ENCODE peak calls at places on chromosomes 7 and 10, in ten cellular contexts. F is H1, H is GM12878, V is breast epithelium, R is HCT116, X is sigmoid colon, T is transverse colon, J is upper lobe of left lung, Q is endothelial cell of umbilical vein, C is Panc1. N is an unnamed sample.

GRCh38 chr7:151017370-151017952 is 6.8 kb downstream of the ATG9B start:
- DNase-seq in J (no peak), X (no peak), C (no peak), T (no peak), H (no peak), R (no peak), Q (no peak), V (no peak), F (no peak), N (no peak)

GRCh38 chr10:93753621-93754250 is 4.0 kb upstream of the LGI1 start:
- DNase-seq in J (no peak), T (no peak), H (no peak), V (no peak), F (no peak), C (no peak), Q (no peak), R (no peak), X (no peak), N (no peak)

GRCh38 chr7:95658676-95659075 is 62.4 kb upstream of the PDK4 start:
- DNase-seq in J (no peak), F (no peak), Q (no peak), T (peak), V (no peak), R (no peak), C (no peak), H (no peak), X (no peak), N (no peak)

GRCh38 chr10:12978885-12979284 is 22.6 kb downstream of the CCDC3 start:
- DNase-seq in C (no peak), J (no peak), H (no peak), R (no peak), V (no peak), T (no peak), Q (no peak), F (no peak), X (no peak), N (no peak)

GRCh38 chr10:47246409-47247189 is 53.4 kb upstream of the GDF10 start:
- DNase-seq in T (peak), R (no peak), Q (no peak), V (no peak), X (peak), H (no peak), J (no peak), C (no peak), F (no peak), N (peak)

GRCh38 chr7:134865001-134865845 is 85.8 kb downstream of the CALD1 start:
- DNase-seq in Q (no peak), F (no peak), C (no peak), T (no peak), H (peak), R (no peak), X (no peak), J (no peak), V (no peak), N (no peak)

GRCh38 chr10:114041166-114041565 is 2.5 kb upstream of the ADRB1 start:
- DNase-seq in H (no peak), T (no peak), X (no peak), Q (no peak), R (no peak), J (no peak), C (no peak), F (no peak), V (no peak), N (no peak)

GRCh38 chr10:30431435-30431911 is 2.5 kb upstream of the MAP3K8 start:
- DNase-seq in Q (no peak), F (no peak), J (peak), X (no peak), T (peak), R (no peak), V (no peak), C (no peak), H (no peak), N (peak)

GRCh38 chr7:39826166-39826565 is 123.9 kb upstream of the CDK13 start:
- DNase-seq in F (no peak), X (no peak), J (no peak), H (no peak), R (no peak), Q (no peak), C (no peak), V (no peak), T (no peak), N (no peak)

GRCh38 chr7:111083423-111083822 is 7.5 kb upstream of the LRRN3 start:
- DNase-seq in T (no peak), C (no peak), X (no peak), V (no peak), Q (peak), R (no peak), F (no peak), H (peak), J (no peak), N (no peak)

GRCh38 chr7:5470721-5471311 is 47.2 kb upstream of the TNRC18 start:
- DNase-seq in T (no peak), X (peak), C (no peak), Q (no peak), R (no peak), J (no peak), V (no peak), H (no peak), F (no peak), N (no peak)

GRCh38 chr10:114172241-114172640 is 1.8 kb downstream of the CCDC186 start:
- DNase-seq in X (no peak), R (no peak), C (no peak), F (no peak), T (no peak), V (no peak), Q (peak), J (no peak), H (no peak), N (no peak)

GRCh38 chr10:116691079-116691398 is 51.3 kb downstream of the HSPA12A start:
- DNase-seq in T (no peak), R (no peak), J (no peak), C (no peak), H (no peak), F (no peak), V (no peak), Q (no peak), X (peak), N (no peak)

GRCh38 chr7:28144266-28144665 is 36.3 kb downstream of the JAZF1 start:
- DNase-seq in Q (peak), T (no peak), R (no peak), F (no peak), C (no peak), J (no peak), H (no peak), V (no peak), X (no peak), N (no peak)

GRCh38 chr10:44054046-44054445 is 330.9 kb downstream of the CXCL12 start:
- DNase-seq in H (no peak), V (no peak), Q (no peak), F (no peak), X (no peak), J (no peak), T (no peak), C (no peak), R (no peak), N (no peak)

GRCh38 chr7:114703677-114704076 is 218.2 kb upstream of the MDFIC start:
- DNase-seq in V (no peak), J (no peak), Q (peak), F (no peak), X (no peak), T (no peak), R (no peak), H (no peak), C (no peak), N (no peak)

GRCh38 chr10:43819464-43820225 is 171.0 kb upstream of the ZNF32 start:
- DNase-seq in Q (no peak), C (no peak), F (no peak), X (no peak), T (no peak), R (no peak), H (no peak), J (no peak), V (no peak), N (no peak)

GRCh38 chr7:136104269-136104603 is 127.1 kb upstream of the MTPN start:
- DNase-seq in V (no peak), X (no peak), T (no peak), H (no peak), F (no peak), C (no peak), R (no peak), J (no peak), Q (no peak), N (no peak)

GRCh38 chr7:135208417-135208793 is 2.9 kb downstream of the WDR91 start:
- DNase-seq in F (no peak), R (no peak), Q (no peak), T (no peak), H (no peak), X (no peak), V (no peak), C (no peak), J (no peak), N (no peak)

GRCh38 chr10:24047201-24047600 is 161.7 kb upstream of the KIAA1217 start:
- DNase-seq in J (no peak), R (no peak), X (no peak), V (no peak), C (no peak), F (no peak), Q (no peak), T (no peak), H (no peak), N (no peak)

GRCh38 chr10:124605481-124605855 is 138.7 kb downstream of the FAM53B start:
- DNase-seq in X (no peak), Q (no peak), R (no peak), C (no peak), H (no peak), F (no peak), T (no peak), J (no peak), V (no peak), N (peak)

GRCh38 chr10:72334832-72335393 is 19.8 kb downstream of the DNAJB12 start:
- DNase-seq in H (peak), Q (peak), V (peak), X (peak), F (peak), J (peak), C (no peak), R (no peak), T (peak), N (peak)

GRCh38 chr7:6271091-6271658 is 1.2 kb downstream of the CYTH3 start:
- DNase-seq in V (peak), J (peak), Q (peak), H (no peak), X (peak), T (peak), R (no peak), C (no peak), F (no peak), N (peak)

GRCh38 chr7:36286241-36286640 is 103.4 kb upstream of the ANLN start:
- DNase-seq in C (no peak), J (no peak), V (no peak), T (no peak), Q (no peak), F (no peak), X (no peak), R (no peak), H (no peak), N (no peak)

GRCh38 chr10:91643700-91644099 is 10.8 kb upstream of the PPP1R3C start:
- DNase-seq in H (no peak), C (no peak), J (no peak), X (no peak), R (no peak), V (no peak), F (peak), T (no peak), Q (no peak), N (no peak)

GRCh38 chr10:125159932-125160855 is at the start of gene CTBP2:
- DNase-seq in X (peak), T (peak), J (peak), V (peak), H (no peak), R (peak), Q (peak), C (no peak), F (peak), N (peak)

GRCh38 chr10:7817984-7818294 is 366 bp upstream of the TAF3 start:
- DNase-seq in R (no peak), F (no peak), V (no peak), Q (no peak), J (no peak), T (no peak), H (peak), C (no peak), X (no peak), N (no peak)

GRCh38 chr7:126700807-126701604 is 551.7 kb downstream of the GRM8 start:
- DNase-seq in C (peak), J (peak), Q (peak), V (no peak), R (peak), F (no peak), X (no peak), T (peak), H (peak), N (peak)

GRCh38 chr7:485188-486081 is 34.2 kb downstream of the PDGFA start:
- DNase-seq in X (peak), J (no peak), V (peak), H (no peak), T (peak), R (no peak), F (no peak), Q (no peak), C (no peak), N (peak)

GRCh38 chr7:143205560-143206293 is 16.1 kb upstream of the TAS2R40 start:
- DNase-seq in F (no peak), R (no peak), H (peak), X (peak), J (peak), Q (no peak), C (no peak), V (peak), T (peak), N (no peak)

GRCh38 chr7:13641699-13642098 is 347.8 kb downstream of the ETV1 start:
- DNase-seq in T (no peak), R (no peak), C (peak), Q (no peak), X (no peak), V (no peak), H (no peak), J (no peak), F (no peak), N (no peak)

DNA sequence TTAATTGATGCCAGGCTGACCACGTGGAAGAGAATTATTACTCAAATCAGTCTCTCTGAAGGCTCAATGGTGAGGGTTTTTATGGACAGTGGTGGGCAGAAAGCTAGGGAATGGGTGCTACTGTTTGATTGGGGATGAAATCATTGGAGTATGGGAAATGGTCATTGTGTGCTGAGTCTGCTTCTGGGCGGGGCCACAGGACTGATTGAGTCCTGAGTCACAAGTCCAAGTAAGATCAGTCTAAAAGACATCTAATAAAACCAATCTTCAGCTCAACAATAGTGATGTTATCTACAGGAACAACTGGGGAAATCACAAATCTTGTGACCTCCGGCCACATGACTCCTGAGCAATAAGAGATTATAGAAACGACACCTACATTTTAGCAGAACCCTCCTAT is 868.5 kb downstream of the SORCS3 start:
- DNase-seq in F (no peak), Q (no peak), X (no peak), V (no peak), R (no peak), J (no peak), H (no peak), C (no peak), T (no peak), N (no peak)
- TF ChIP-seq CTCF in F (no peak), Q (no peak), X (no peak), V (no peak), R (no peak), J (no peak), H (no peak), C (no peak), T (no peak), N (no peak)

DNA sequence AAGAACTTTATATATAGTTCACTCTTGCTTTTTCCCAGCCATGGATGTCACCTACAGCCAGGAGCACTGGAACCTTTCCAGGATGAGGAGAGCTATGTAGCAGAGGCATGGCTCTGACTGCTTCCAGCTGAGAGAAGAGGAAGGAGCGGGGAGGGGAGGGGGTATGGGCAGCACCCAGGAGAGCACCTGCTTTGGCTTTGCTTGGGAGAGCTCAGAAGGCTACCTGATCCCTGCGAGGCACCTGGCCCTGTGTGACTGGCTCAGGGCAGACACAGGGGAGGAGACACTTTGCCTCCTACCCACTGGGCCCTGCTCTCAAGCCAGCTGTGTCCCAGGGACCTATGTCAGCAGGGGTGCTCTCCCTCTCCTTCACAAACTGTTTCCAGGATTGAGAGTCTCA is 67.1 kb downstream of the HK1 start:
- DNase-seq in X (no peak), H (no peak), J (no peak), T (no peak), V (no peak), C (no peak), Q (no peak), F (no peak), R (no peak), N (no peak)
- TF ChIP-seq POLR2AphosphoS5 in X (no peak), H (no peak), J (no peak), T (no peak), V (no peak), C (no peak), Q (no peak), F (no peak), R (no peak), N (peak)

GRCh38 chr7:132518102-132518838 is 58.0 kb downstream of the PLXNA4 start:
- DNase-seq in H (no peak), T (no peak), X (no peak), V (no peak), F (peak), Q (peak), C (peak), R (peak), J (no peak), N (no peak)
- TF ChIP-seq CTCF in H (peak), T (peak), X (no peak), V (no peak), F (peak), Q (peak), C (peak), R (peak), J (no peak), N (no peak)

GRCh38 chr10:68107651-68108449 is 1.4 kb upstream of the MYPN start:
- DNase-seq in J (no peak), R (no peak), C (no peak), F (no peak), H (no peak), T (no peak), X (no peak), V (no peak), Q (no peak), N (no peak)

GRCh38 chr10:68105820-68106219 is 3.5 kb upstream of the MYPN start:
- DNase-seq in H (no peak), J (no peak), R (no peak), C (peak), X (no peak), V (no peak), Q (no peak), T (no peak), F (no peak), N (no peak)

GRCh38 chr10:68103867-68104255 is 5.4 kb upstream of the MYPN start:
- DNase-seq in C (no peak), T (no peak), R (no peak), F (no peak), X (no peak), J (no peak), Q (no peak), H (no peak), V (no peak), N (no peak)

GRCh38 chr10:68109312-68109711 is at the start of gene MYPN:
- DNase-seq in F (no peak), H (no peak), C (peak), V (no peak), J (no peak), X (no peak), R (no peak), T (no peak), Q (no peak), N (no peak)

GRCh38 chr10:68106656-68107055 is 2.6 kb upstream of the MYPN start:
- DNase-seq in T (no peak), Q (no peak), R (no peak), F (no peak), J (no peak), V (no peak), C (peak), H (no peak), X (no peak), N (no peak)
- TF ChIP-seq POLR2AphosphoS5 in T (no peak), Q (no peak), R (no peak), F (no peak), J (no peak), V (no peak), C (peak), H (no peak), X (no peak), N (no peak)

GRCh38 chr7:99324966-99325596 is 617 bp upstream of the ARPC1A start:
- DNase-seq in R (no peak), Q (no peak), F (no peak), H (no peak), C (no peak), V (no peak), X (no peak), T (no peak), J (no peak), N (peak)

GRCh38 chr7:99326408-99326782 is 697 bp downstream of the ARPC1A start:
- DNase-seq in V (no peak), C (no peak), H (no peak), X (no peak), Q (no peak), T (no peak), R (no peak), J (no peak), F (no peak), N (no peak)

GRCh38 chr7:99331002-99331401 is 5.3 kb downstream of the ARPC1A start:
- DNase-seq in H (no peak), F (no peak), Q (no peak), J (no peak), V (no peak), R (no peak), T (no peak), X (no peak), C (no peak), N (no peak)

GRCh38 chr7:99324559-99324958 is 1.1 kb upstream of the ARPC1A start:
- DNase-seq in J (no peak), T (no peak), Q (no peak), X (no peak), F (no peak), H (no peak), R (no peak), C (no peak), V (no peak), N (no peak)

GRCh38 chr7:99325597-99326407 is at the start of gene ARPC1A:
- DNase-seq in R (peak), X (peak), Q (peak), F (peak), H (peak), C (peak), V (peak), T (peak), J (peak), N (peak)
- TF ChIP-seq CTCF in R (peak), X (no peak), Q (peak), F (peak), H (peak), C (no peak), V (no peak), T (peak), J (peak), N (no peak)

GRCh38 chr7:30764030-30764991 is 6.9 kb upstream of the MINDY4 start:
- DNase-seq in C (no peak), Q (peak), V (peak), H (peak), R (no peak), T (no peak), F (no peak), X (peak), J (no peak), N (no peak)
- TF ChIP-seq POLR2AphosphoS5 in C (no peak), Q (no peak), V (no peak), H (no peak), R (no peak), T (peak), F (no peak), X (peak), J (peak), N (no peak)

GRCh38 chr10:79246209-79246581 is 101.1 kb upstream of the PPIF start:
- DNase-seq in T (no peak), C (no peak), Q (peak), H (no peak), V (peak), X (peak), R (no peak), F (no peak), J (no peak), N (no peak)

GRCh38 chr10:79245539-79246208 is 101.6 kb upstream of the PPIF start:
- DNase-seq in Q (peak), F (no peak), V (no peak), H (no peak), C (no peak), R (no peak), J (no peak), X (no peak), T (no peak), N (no peak)

GRCh38 chr10:79243211-79244067 is 103.8 kb upstream of the PPIF start:
- DNase-seq in X (peak), H (no peak), F (peak), T (peak), J (no peak), Q (peak), R (no peak), C (no peak), V (no peak), N (peak)

GRCh38 chr10:79244068-79244442 is 103.2 kb upstream of the PPIF start:
- DNase-seq in R (no peak), J (no peak), T (no peak), H (no peak), Q (peak), C (no peak), V (no peak), F (no peak), X (no peak), N (no peak)

DNA sequence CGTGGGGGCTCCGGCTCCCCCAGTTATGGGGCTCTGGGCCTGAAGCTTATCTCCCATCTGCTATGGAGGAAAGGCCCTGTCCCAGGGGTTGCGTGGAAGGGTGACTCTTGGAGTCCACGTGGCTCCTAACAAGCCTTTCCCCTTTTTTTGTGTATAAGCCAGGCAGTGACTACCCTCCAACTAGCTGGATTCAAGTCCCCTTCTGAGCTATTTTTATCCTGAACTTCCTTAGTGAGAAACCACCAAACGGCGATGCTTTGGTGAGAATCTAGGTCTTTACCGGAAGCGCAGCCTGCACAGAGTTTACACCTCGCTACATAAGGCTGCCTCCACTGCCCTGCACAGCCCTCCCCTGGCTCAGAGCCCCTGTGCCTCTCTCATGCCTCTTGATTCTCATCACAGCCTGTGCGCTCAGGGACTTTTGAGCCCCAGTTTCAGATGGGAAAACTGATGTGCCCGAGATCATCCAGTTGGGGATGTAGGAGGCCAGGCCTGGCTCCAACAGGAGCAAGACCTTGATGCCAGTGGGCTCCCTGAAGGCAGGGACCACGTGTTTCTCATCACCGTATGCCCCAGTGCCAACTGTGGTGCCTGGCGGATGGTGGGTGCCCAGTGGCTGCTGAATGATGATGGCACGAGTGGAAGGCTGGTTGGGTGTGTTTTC is 102.3 kb upstream of the PPIF start:
- DNase-seq in X (no peak), T (peak), V (no peak), C (no peak), J (no peak), H (peak), F (no peak), Q (no peak), R (no peak), N (peak)
- TF ChIP-seq CTCF in X (no peak), T (no peak), V (no peak), C (no peak), J (no peak), H (no peak), F (no peak), Q (no peak), R (no peak), N (no peak)